ENCODE peak calls at places on chromosomes 12 and 14, in six cellular contexts. G is hepatocyte; R is heart right ventricle; J is upper lobe of right lung; B is CD8-positive, alpha-beta memory T cell; Y is A549. C is an unnamed sample.

GRCh38 chr14:56342419-56342901 is 224.2 kb downstream of the PELI2 start:
- DNase-seq in Y (no peak), B (no peak), J (no peak), R (no peak), G (no peak), C (no peak)

GRCh38 chr12:107560194-107560905 is 125.2 kb upstream of the PWP1 start:
- DNase-seq in B (no peak), R (no peak), Y (no peak), J (no peak), G (no peak), C (no peak)

GRCh38 chr14:38616959-38617358 is 361.1 kb upstream of the CLEC14A start:
- DNase-seq in J (peak; percentile 63), B (no peak), R (no peak), Y (no peak), G (no peak), C (no peak)

GRCh38 chr12:12018454-12018853 is 52.3 kb upstream of the BCL2L14 start:
- DNase-seq in G (peak; percentile 24), Y (no peak), B (no peak), R (no peak), J (no peak), C (peak; percentile 86)

GRCh38 chr14:64639340-64639821 is 64.8 kb upstream of the PLEKHG3 start:
- DNase-seq in B (no peak), G (no peak), Y (no peak), J (no peak), R (no peak), C (no peak)

GRCh38 chr14:44960646-44961045 is 1.1 kb downstream of the KLHL28 start:
- DNase-seq in B (no peak), R (no peak), Y (no peak), G (no peak), J (no peak), C (no peak)

GRCh38 chr12:78005094-78005492 is 174.4 kb downstream of the NAV3 start:
- DNase-seq in R (no peak), G (no peak), J (no peak), B (no peak), Y (no peak), C (no peak)

GRCh38 chr14:95290769-95291440 is 28.8 kb downstream of the CLMN start:
- DNase-seq in Y (no peak), J (no peak), B (no peak), R (peak; percentile 49), G (peak; percentile 42), C (no peak)

GRCh38 chr14:70753518-70753953 is 55.8 kb downstream of the MAP3K9 start:
- DNase-seq in R (no peak), Y (peak; percentile 47), B (no peak), J (peak; percentile 69), G (peak; percentile 56), C (no peak)

GRCh38 chr12:25769076-25769945 is 189.2 kb upstream of the RASSF8 start:
- DNase-seq in Y (peak; percentile 28), G (peak; percentile 26), B (no peak), R (no peak), J (no peak), C (peak; percentile 84)

GRCh38 chr14:66638688-66639087 is 130.7 kb downstream of the GPHN start:
- DNase-seq in G (no peak), Y (no peak), B (no peak), R (no peak), J (no peak), C (no peak)

GRCh38 chr14:31945074-31945613 is 132.0 kb upstream of the ARHGAP5 start:
- DNase-seq in B (no peak), J (no peak), R (no peak), G (peak; percentile 42), Y (no peak), C (no peak)

GRCh38 chr14:61417890-61418455 is 96.6 kb downstream of the PRKCH start:
- DNase-seq in Y (no peak), G (no peak), R (no peak), J (no peak), B (no peak), C (no peak)

GRCh38 chr12:52537101-52537500 is 15.8 kb downstream of the KRT71 start:
- DNase-seq in Y (no peak), G (no peak), R (no peak), J (no peak), B (no peak), C (no peak)

GRCh38 chr12:65631621-65632111 is 192.6 kb upstream of the HMGA2 start:
- DNase-seq in J (no peak), R (no peak), B (no peak), G (peak; percentile 64), Y (peak; percentile 58), C (no peak)

GRCh38 chr12:92553389-92553788 is 149.4 kb upstream of the PLEKHG7 start:
- DNase-seq in Y (no peak), J (no peak), B (no peak), R (peak; percentile 53), G (no peak), C (peak; percentile 70)

GRCh38 chr14:58796201-58796600 is 158.4 kb downstream of the DACT1 start:
- DNase-seq in G (no peak), J (no peak), R (no peak), B (no peak), Y (no peak), C (no peak)

GRCh38 chr12:120959111-120959878 is 19.0 kb upstream of the HNF1A start:
- DNase-seq in Y (no peak), R (no peak), J (no peak), B (no peak), G (no peak), C (no peak)

GRCh38 chr12:57940915-57941164 is 527 bp upstream of the ATP23 start:
- DNase-seq in J (no peak), R (no peak), B (no peak), G (peak; percentile 6), Y (no peak), C (no peak)

GRCh38 chr12:57940052-57940914 is 1.1 kb upstream of the ATP23 start:
- DNase-seq in G (no peak), J (no peak), Y (no peak), R (no peak), B (no peak), C (no peak)

GRCh38 chr12:57943438-57944080 is 2.2 kb downstream of the ATP23 start:
- DNase-seq in R (no peak), J (no peak), Y (no peak), G (no peak), B (no peak), C (no peak)

GRCh38 chr12:57941165-57941894 is at the start of gene ATP23:
- DNase-seq in R (peak; percentile 87), Y (peak; percentile 84), B (peak; percentile 87), J (peak; percentile 97), G (peak; percentile 95), C (peak; percentile 94)

GRCh38 chr12:57944313-57945023 is 3.1 kb downstream of the ATP23 start:
- DNase-seq in J (no peak), R (no peak), B (no peak), Y (no peak), G (no peak), C (no peak)
- H3K27ac ChIP-seq in J (no peak overlapping the region), R (no peak overlapping the region), B (no peak overlapping the region), Y (no peak overlapping the region), G (no peak overlapping the region), C (no peak overlapping the region)

DNA sequence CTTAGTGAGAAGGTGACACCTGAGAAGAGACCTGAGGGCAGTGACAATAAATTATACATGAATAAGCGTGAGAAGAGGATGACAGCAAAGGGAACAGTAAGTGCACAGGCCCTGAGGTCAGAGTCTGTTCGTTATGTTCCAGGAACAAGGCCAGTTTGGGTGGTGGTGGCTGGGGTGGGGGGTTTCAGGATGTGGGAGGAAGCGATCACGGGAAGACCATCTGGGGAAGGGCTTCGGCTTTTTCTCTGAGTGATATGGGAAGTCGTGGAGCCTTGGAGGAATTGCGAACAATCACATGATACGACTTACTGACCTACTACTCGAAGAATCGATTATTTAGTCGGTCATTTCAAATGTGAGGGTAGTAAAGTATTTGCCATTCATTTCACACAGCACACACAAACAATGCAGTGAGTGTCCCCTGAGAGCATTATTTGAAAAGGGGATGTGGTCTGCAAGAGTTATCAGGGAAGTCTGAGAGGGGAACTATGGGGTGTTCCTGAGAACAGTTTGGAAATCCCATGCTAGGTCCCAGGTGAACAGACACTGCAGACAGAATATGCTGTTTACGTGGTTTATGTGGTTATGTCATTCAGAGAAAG is 94.7 kb downstream of the SLC38A1 start:
- DNase-seq in G (no peak), J (no peak), R (no peak), B (no peak), Y (no peak), C (no peak)
- H3K27ac ChIP-seq in G (no peak overlapping the region), J (no peak overlapping the region), R (no peak overlapping the region), B (no peak overlapping the region), Y (no peak overlapping the region), C (no peak overlapping the region)

GRCh38 chr14:75342762-75343599 is 64.4 kb downstream of the FOS start:
- DNase-seq in J (no peak), Y (no peak), R (no peak), G (no peak), B (no peak), C (no peak)

GRCh38 chr14:75343914-75344313 is 65.3 kb downstream of the FOS start:
- DNase-seq in J (no peak), G (no peak), B (no peak), Y (no peak), R (no peak), C (peak; percentile 57)

GRCh38 chr14:75340921-75341320 is 62.3 kb downstream of the FOS start:
- DNase-seq in R (peak; percentile 82), G (peak; percentile 16), Y (no peak), J (peak; percentile 78), B (no peak), C (no peak)

GRCh38 chr14:75339059-75339458 is 60.4 kb downstream of the FOS start:
- DNase-seq in G (no peak), B (no peak), R (no peak), J (no peak), Y (no peak), C (peak; percentile 62)

GRCh38 chr14:75341639-75342038 is 63.0 kb downstream of the FOS start:
- DNase-seq in G (no peak), J (no peak), B (no peak), R (no peak), Y (no peak), C (no peak)
- H3K27ac ChIP-seq in G (peak overlapping the region; percentile 62), J (peak overlapping the region; percentile 83), B (no peak overlapping the region), R (peak overlapping the region; percentile 91), Y (no peak overlapping the region), C (no peak overlapping the region)

GRCh38 chr14:93132472-93133065 is 16.8 kb upstream of the ITPK1 start:
- DNase-seq in G (peak; percentile 51), B (no peak), R (no peak), Y (peak; percentile 59), J (no peak), C (peak; percentile 53)

GRCh38 chr14:93135399-93135798 is 19.7 kb upstream of the ITPK1 start:
- DNase-seq in B (no peak), G (no peak), R (no peak), Y (no peak), J (no peak), C (no peak)

GRCh38 chr14:93133476-93133875 is 17.8 kb upstream of the ITPK1 start:
- DNase-seq in J (no peak), B (no peak), R (no peak), Y (no peak), G (peak; percentile 62), C (peak; percentile 91)

GRCh38 chr14:93137864-93138263 is 22.1 kb upstream of the ITPK1 start:
- DNase-seq in G (peak; percentile 61), J (peak; percentile 86), B (no peak), R (peak; percentile 63), Y (no peak), C (peak; percentile 46)

DNA sequence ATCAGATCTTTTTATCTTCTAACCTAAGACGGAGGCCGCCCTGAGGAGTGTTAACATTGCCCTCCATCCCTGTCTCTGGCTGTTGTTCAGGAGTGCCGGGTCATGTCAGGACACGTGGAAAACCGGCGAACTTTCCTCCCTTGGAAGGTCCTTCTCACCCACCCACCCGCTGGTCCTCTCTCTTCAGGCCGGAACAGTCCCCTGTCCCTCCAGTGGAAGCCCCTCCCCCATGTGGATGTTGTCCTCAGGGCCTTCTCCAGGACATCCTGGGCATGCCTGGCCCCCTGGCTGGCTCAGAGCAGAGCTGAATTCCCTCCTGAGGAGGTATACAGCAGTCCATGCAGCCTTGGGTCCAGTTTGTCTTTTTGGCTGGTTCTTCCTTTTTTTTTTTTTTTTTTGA is 20.3 kb upstream of the ITPK1 start:
- DNase-seq in J (no peak), B (no peak), Y (no peak), R (no peak), G (no peak), C (no peak)
- H3K27ac ChIP-seq in J (no peak overlapping the region), B (no peak overlapping the region), Y (peak overlapping the region; percentile 12), R (no peak overlapping the region), G (no peak overlapping the region), C (no peak overlapping the region)

C was measured in cardiac muscle cell.